ENCODE peak calls at places on chromosomes 13 and 19, in seven cellular contexts. D is A549, I is IMR-90, B is GM23248, K is OCI-LY7, E is MM.1S, H is PC-3. X is an unnamed sample.

GRCh38 chr13:109145631-109146030 is 516.2 kb downstream of the MYO16 start:
- DNase-seq in I (peak; percentile 72), E (peak; percentile 60), D (peak; percentile 49), H (peak; percentile 74), K (peak; percentile 50), B (peak; percentile 86), X (peak; percentile 70)

GRCh38 chr13:21365574-21365973 is 93.5 kb downstream of the ZDHHC20 start:
- DNase-seq in E (no peak), I (no peak), D (no peak), B (no peak), K (no peak), H (no peak), X (no peak)

GRCh38 chr13:25806304-25806974 is 245.4 kb downstream of the SHISA2 start:
- DNase-seq in B (no peak), I (no peak), D (no peak), H (peak; percentile 61), K (no peak), E (peak; percentile 45), X (no peak)

GRCh38 chr13:43020794-43021193 is 2.6 kb upstream of the DNAJC15 start:
- DNase-seq in B (no peak), D (no peak), H (peak; percentile 63), K (no peak), E (no peak), I (no peak), X (no peak)

GRCh38 chr19:368624-369020 is 24.0 kb upstream of the MIER2 start:
- DNase-seq in E (no peak), B (no peak), I (no peak), H (no peak), D (no peak), K (no peak), X (no peak)

GRCh38 chr19:13176345-13176744 is 26.1 kb downstream of the IER2 start:
- DNase-seq in I (no peak), B (no peak), H (peak; percentile 68), E (no peak), K (no peak), D (no peak), X (no peak)

GRCh38 chr13:97224544-97225324 is 2.6 kb downstream of the MBNL2 start:
- DNase-seq in H (peak; percentile 71), B (peak; percentile 65), D (no peak), E (peak; percentile 53), I (peak; percentile 41), K (no peak), X (no peak)

GRCh38 chr19:8532170-8532569 is 18.2 kb upstream of the ZNF414 start:
- DNase-seq in K (no peak), B (no peak), I (no peak), H (no peak), E (no peak), D (no peak), X (no peak)

GRCh38 chr19:35211545-35212230 is 16.9 kb downstream of the FAM187B start:
- DNase-seq in I (no peak), K (peak; percentile 71), B (no peak), H (no peak), D (no peak), E (peak; percentile 56), X (no peak)

GRCh38 chr13:72726721-72727416 is 560 bp downstream of the MZT1 start:
- DNase-seq in I (no peak), H (peak; percentile 6), D (peak; percentile 7), B (peak; percentile 66), E (peak; percentile 27), K (peak; percentile 70), X (peak; percentile 79)

GRCh38 chr13:29758591-29759114 is 91.8 kb downstream of the UBL3 start:
- DNase-seq in E (peak; percentile 70), H (peak; percentile 91), B (no peak), K (no peak), D (no peak), I (no peak), X (no peak)

GRCh38 chr13:33126909-33127607 is 110.8 kb downstream of the KL start:
- DNase-seq in D (no peak), I (peak; percentile 65), B (peak; percentile 34), K (no peak), E (no peak), H (no peak), X (no peak)

GRCh38 chr19:42919757-42920079 is 2.0 kb upstream of the PSG6 start:
- DNase-seq in E (no peak), I (no peak), H (no peak), K (no peak), B (peak; percentile 9), D (no peak), X (no peak)

GRCh38 chr13:46401432-46401831 is 14.4 kb upstream of the RUBCNL start:
- DNase-seq in I (no peak), D (no peak), B (no peak), K (peak; percentile 71), H (no peak), E (no peak), X (no peak)

GRCh38 chr13:46403851-46404731 is 17.0 kb upstream of the RUBCNL start:
- DNase-seq in K (peak; percentile 46), B (no peak), H (no peak), I (no peak), D (no peak), E (no peak), X (no peak)

GRCh38 chr13:46405457-46405856 is 18.4 kb upstream of the RUBCNL start:
- DNase-seq in I (no peak), B (no peak), K (no peak), E (no peak), H (no peak), D (no peak), X (no peak)

GRCh38 chr13:46402178-46402577 is 15.1 kb upstream of the RUBCNL start:
- DNase-seq in B (no peak), H (no peak), K (no peak), E (no peak), D (no peak), I (no peak), X (no peak)

DNA sequence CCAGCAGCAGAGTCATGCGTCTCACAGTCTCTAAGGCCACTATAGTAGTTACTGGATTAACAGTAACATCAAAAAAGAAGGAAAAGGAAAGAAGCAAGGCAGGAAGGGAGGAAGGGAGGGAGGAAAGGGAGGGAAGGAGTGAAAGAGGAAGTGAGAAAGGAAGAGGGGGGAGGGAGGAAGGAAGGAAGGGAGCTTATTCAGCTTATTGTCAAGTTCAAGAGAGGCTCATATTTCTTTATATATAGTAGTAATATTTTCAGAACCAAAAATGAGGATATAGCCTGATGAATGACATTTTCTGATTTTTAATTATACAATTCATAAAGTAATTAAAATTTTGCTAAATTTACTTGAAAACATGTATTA is 17.7 kb upstream of the RUBCNL start:
- DNase-seq in D (no peak), B (no peak), K (no peak), H (no peak), I (no peak), E (no peak), X (no peak)
- H3K4me2 ChIP-seq in D (no peak overlapping the region), B (no peak overlapping the region), K (peak overlapping the region; percentile 57), H (no peak overlapping the region), I (no peak overlapping the region), E (no peak overlapping the region), X (no peak overlapping the region)

GRCh38 chr13:107582171-107582570 is 633.2 kb downstream of the LIG4 start:
- DNase-seq in I (no peak), B (no peak), E (no peak), D (no peak), H (no peak), K (no peak), X (no peak)
- H3K4me2 ChIP-seq in I (no peak overlapping the region), B (no peak overlapping the region), E (no peak overlapping the region), D (no peak overlapping the region), H (no peak overlapping the region), K (no peak overlapping the region), X (no peak overlapping the region)

GRCh38 chr19:11256189-11256588 is 6.1 kb downstream of the DOCK6 start:
- DNase-seq in E (no peak), H (no peak), I (peak; percentile 33), D (no peak), B (no peak), K (no peak), X (no peak)
- H3K4me2 ChIP-seq in E (no peak overlapping the region), H (no peak overlapping the region), I (peak overlapping the region; percentile 37), D (no peak overlapping the region), B (no peak overlapping the region), K (no peak overlapping the region), X (no peak overlapping the region)

DNA sequence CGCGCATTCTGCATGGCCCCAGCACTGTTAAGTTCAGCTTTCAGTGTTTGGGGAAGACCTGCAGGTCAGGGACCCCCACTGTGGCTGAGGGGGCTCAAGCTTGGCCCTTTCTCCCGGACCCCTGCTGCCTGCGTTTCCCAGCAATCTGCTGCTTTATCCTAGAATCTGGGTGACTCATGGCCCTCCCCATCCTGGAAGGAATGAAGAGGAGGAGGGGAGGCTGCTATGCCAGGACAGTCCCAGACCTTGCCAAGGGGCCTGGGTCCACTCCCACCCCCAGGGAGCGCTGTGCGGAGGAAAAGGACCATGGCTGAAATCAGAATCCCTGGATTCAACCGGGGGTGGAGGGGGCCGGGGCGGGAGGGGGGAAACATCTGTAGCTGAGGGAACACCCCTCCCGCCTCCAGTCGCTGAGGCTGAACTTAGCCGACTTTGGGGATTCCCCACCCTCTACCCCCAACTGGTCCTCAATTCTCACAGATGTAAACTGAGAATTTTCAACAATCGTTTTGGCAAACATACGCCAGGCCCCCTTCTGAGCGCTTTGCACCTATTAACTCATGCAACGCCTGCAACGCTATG is 20.6 kb downstream of the ZNF114 start:
- DNase-seq in E (no peak), D (peak; percentile 70), H (no peak), K (no peak), B (peak; percentile 70), I (peak; percentile 57), X (peak; percentile 80)
- H3K4me2 ChIP-seq in E (peak overlapping the region; percentile 98), D (peak overlapping the region; percentile 90), H (peak overlapping the region; percentile 90), K (peak overlapping the region; percentile 61), B (peak overlapping the region; percentile 93), I (peak overlapping the region; percentile 75), X (peak overlapping the region; percentile 89)

GRCh38 chr13:23751195-23751594 is 138.0 kb downstream of the MIPEP start:
- DNase-seq in E (no peak), H (peak; percentile 90), K (no peak), I (peak; percentile 53), B (no peak), D (no peak), X (no peak)
- H3K4me2 ChIP-seq in E (no peak overlapping the region), H (peak overlapping the region; percentile 84), K (no peak overlapping the region), I (no peak overlapping the region), B (no peak overlapping the region), D (peak overlapping the region; percentile 83), X (no peak overlapping the region)

GRCh38 chr13:94400874-94401273 is 78.6 kb downstream of the DCT start:
- DNase-seq in H (no peak), I (no peak), K (no peak), D (no peak), B (no peak), E (no peak), X (no peak)

GRCh38 chr13:94390881-94391280 is 88.6 kb downstream of the DCT start:
- DNase-seq in I (peak; percentile 18), B (peak; percentile 20), K (no peak), E (no peak), H (no peak), D (no peak), X (no peak)

DNA sequence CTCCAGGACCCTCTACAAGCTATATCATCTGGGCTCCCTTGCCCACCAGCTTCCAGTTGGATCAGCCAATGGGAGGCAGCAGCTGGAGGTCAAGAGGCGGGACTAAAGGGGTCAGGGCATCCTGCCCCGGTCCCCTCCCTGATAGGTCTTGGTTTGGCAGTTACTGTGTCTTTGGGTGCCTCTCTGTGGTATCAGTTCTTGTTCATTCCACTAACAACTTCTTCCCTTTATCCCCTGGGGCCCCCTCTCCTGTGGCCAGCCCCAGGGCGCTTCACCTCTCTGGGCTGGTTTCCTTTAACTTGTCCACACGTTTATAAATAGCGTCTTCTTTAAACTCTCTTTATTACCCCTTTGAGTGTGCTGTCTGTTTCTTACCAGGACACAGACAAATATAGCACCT is 83.6 kb downstream of the DCT start:
- DNase-seq in D (no peak), B (no peak), K (no peak), H (no peak), E (no peak), I (no peak), X (no peak)
- H3K4me2 ChIP-seq in D (no peak overlapping the region), B (no peak overlapping the region), K (no peak overlapping the region), H (no peak overlapping the region), E (no peak overlapping the region), I (no peak overlapping the region), X (no peak overlapping the region)